ENCODE peak calls at places on chromosomes 2 and 18, in ten cellular contexts. M is RWPE2, I is AG10803, H is lower leg skin, C is OCI-LY7, V is WERI-Rb-1, F is IMR-90, K is HFF-Myc, S is stomach, D is fibroblast of pulmonary artery. P is an unnamed sample.

GRCh38 chr2:37414470-37414949 is 70.1 kb downstream of the QPCT start:
- DNase-seq in M (no peak), I (peak), H (no peak), C (peak), V (no peak), F (peak), K (peak), S (no peak), D (peak), P (peak)

GRCh38 chr18:79947054-79947755 is 4.2 kb downstream of the SLC66A2 start:
- DNase-seq in M (no peak), I (peak), H (peak), C (no peak), V (peak), F (peak), K (no peak), S (peak), D (no peak), P (peak)

GRCh38 chr2:19673213-19673791 is 228.5 kb downstream of the TTC32 start:
- DNase-seq in M (no peak), I (peak), H (no peak), C (no peak), V (no peak), F (peak), K (no peak), S (no peak), D (no peak), P (peak)

GRCh38 chr2:42123426-42123825 is 45.7 kb upstream of the EML4 start:
- DNase-seq in M (no peak), I (no peak), H (peak), C (no peak), V (no peak), F (no peak), K (no peak), S (no peak), D (no peak), P (no peak)

GRCh38 chr2:231364961-231365810 is 30.3 kb upstream of the B3GNT7 start:
- DNase-seq in M (peak), I (peak), H (no peak), C (peak), V (peak), F (peak), K (peak), S (no peak), D (peak), P (peak)

GRCh38 chr2:127614731-127615130 is 31.2 kb upstream of the GPR17 start:
- DNase-seq in M (no peak), I (peak), H (peak), C (no peak), V (no peak), F (peak), K (no peak), S (peak), D (no peak), P (no peak)

GRCh38 chr2:6222296-6222695 is 530.1 kb downstream of the SOX11 start:
- DNase-seq in M (no peak), I (no peak), H (no peak), C (no peak), V (no peak), F (no peak), K (no peak), S (no peak), D (no peak), P (no peak)

GRCh38 chr2:15745329-15745728 is 153.7 kb downstream of the DDX1 start:
- DNase-seq in M (no peak), I (no peak), H (no peak), C (no peak), V (no peak), F (no peak), K (no peak), S (no peak), D (no peak), P (no peak)

GRCh38 chr2:160703648-160704585 is 210.3 kb upstream of the RBMS1 start:
- DNase-seq in M (no peak), I (peak), H (no peak), C (peak), V (peak), F (no peak), K (no peak), S (no peak), D (no peak), P (no peak)

GRCh38 chr2:156326488-156326887 is 6.0 kb downstream of the NR4A2 start:
- DNase-seq in M (no peak), I (no peak), H (no peak), C (no peak), V (no peak), F (no peak), K (no peak), S (no peak), D (no peak), P (no peak)

GRCh38 chr2:138201326-138201725 is 237.1 kb downstream of the HNMT start:
- DNase-seq in M (no peak), I (peak), H (no peak), C (no peak), V (no peak), F (peak), K (no peak), S (no peak), D (peak), P (no peak)

DNA sequence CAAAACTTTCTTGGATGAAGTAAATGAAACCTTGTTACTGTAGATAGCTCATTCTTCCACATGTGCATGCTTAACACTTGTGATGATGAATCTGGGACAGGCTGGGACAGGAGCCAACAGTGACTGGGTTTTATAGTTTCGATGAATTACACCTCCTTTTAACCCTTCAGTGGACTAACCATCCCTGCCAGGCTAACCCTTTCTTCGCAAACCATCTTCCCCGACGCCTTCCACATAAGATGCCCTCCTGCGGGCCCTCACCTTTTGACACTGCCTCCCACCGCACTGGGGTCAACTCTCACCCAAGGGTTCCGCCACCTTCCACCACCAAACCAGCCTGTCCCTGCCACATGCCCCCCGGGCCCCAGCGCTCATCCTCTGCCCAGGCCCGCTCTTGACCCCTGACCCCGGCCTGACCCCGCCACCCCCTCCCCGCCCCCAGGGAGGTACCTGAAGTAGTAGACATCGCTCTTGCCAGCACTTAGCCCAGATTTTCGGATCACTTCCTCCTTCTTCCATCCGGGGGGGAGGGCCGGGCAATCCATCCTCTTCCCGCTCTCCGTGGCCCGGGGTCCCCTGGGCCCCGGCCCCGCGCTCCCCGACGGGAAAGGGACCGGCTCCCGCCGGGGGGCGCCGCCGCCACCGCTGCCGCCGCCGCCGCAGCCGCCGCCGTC is 764 bp downstream of the MBD2 start:
- DNase-seq in M (peak), I (peak), H (peak), C (peak), V (peak), F (peak), K (peak), S (peak), D (peak), P (peak)
- TF ChIP-seq CTCF in M (peak), I (no peak), H (no peak), C (peak), V (no peak), F (no peak), K (no peak), S (no peak), D (no peak), P (no peak)

DNA sequence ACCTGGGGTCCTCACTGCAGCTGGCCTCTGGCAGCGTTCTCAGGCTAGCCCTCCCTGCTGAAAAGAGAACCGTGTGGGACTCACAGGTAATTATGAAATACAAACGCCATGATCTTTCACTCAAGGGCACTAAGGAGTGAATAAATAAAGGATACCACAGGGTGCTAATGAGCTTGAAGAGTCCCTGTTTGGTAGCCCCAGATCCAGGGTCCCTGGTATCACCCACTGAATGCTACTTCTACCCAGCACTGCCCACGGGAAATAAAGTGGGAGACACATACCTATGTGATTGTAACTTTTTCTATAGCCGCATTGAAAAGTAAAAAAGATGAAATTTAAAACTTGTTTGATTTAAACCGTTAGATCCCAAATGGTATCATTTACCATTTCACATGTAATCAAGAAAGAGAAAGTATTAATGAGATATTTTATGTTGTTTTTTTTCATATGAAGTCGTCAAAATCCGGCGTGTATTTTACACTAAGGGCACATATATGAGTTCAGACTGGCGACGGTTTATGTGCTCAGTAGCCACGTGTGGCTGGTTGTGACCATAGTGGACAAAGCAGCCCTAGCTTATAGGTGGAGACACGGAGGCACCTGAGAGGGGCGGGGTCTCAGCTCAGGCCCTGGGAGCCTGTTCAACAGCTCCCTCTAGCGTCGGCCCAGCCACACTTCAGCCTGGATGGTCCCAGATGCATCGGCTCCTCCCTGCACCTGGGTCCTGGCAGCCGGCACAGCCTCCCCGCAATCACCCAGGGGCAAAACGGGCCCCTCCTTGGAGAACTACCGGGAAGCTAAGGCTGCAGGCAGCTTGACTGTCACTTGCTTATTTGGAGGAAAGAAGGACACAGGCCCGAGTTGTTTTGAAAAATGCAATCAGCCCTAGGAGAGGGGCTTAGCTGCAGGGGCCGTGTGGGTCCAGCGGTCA is 39.2 kb downstream of the ODC1 start:
- DNase-seq in M (peak), I (peak), H (peak), C (peak), V (peak), F (peak), K (peak), S (peak), D (peak), P (peak)
- H3K4me3 ChIP-seq in M (no peak), I (no peak), H (no peak), C (peak), V (no peak), F (no peak), K (no peak), S (peak), D (peak), P (peak)

DNA sequence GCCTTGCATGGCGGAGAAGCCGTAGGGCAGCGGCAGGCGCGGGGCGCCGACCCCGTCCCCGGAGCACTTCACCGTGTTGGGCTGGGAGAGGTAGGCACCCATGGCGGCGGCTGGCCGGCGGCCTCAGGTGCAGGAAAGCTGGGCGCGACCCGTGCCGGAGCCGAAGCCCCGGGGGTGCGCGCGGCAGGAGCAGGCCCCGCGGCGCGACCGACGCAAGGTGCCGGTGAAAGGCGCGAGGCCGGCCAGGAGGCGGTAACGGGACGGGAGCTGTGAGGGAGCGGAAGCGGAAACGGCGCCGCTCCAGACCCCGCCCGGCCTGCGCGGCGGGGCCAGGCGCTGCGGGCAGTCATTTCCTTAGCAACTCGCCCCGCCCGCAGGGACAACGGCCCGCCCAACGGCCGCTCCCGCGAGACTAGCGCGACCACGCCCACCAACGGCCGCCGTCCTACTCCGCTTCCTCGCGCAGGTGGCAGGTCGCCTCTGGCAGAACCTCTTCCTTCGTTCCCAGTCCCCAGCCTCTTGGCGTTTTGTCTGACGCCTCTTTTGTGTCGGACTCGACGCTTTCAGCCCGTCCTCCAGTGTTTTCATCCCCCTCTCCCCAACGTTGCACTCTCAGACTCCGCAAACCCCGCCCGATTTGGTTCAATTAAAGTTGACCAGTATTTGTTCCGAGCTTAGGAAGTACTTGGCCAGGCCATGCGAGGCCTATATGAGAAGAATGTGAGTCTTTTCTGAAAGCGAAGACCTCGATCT is at the start of gene PPM1G:
- DNase-seq in M (peak), I (peak), H (peak), C (peak), V (peak), F (peak), K (peak), S (peak), D (peak), P (peak)
- TF ChIP-seq CTCF in M (no peak), I (no peak), H (no peak), C (no peak), V (no peak), F (no peak), K (no peak), S (peak), D (no peak), P (no peak)

GRCh38 chr2:73995810-73996209 is 11.1 kb downstream of the TET3 start:
- DNase-seq in M (no peak), I (no peak), H (no peak), C (no peak), V (peak), F (no peak), K (no peak), S (no peak), D (no peak), P (no peak)

GRCh38 chr2:73998933-73999332 is 14.2 kb downstream of the TET3 start:
- DNase-seq in M (no peak), I (no peak), H (no peak), C (no peak), V (no peak), F (no peak), K (no peak), S (no peak), D (no peak), P (no peak)

GRCh38 chr2:73997813-73998212 is 13.1 kb downstream of the TET3 start:
- DNase-seq in M (no peak), I (no peak), H (no peak), C (no peak), V (no peak), F (no peak), K (no peak), S (no peak), D (no peak), P (no peak)

GRCh38 chr2:73999881-74000597 is 15.3 kb downstream of the TET3 start:
- DNase-seq in M (no peak), I (no peak), H (no peak), C (no peak), V (peak), F (peak), K (no peak), S (no peak), D (peak), P (peak)

DNA sequence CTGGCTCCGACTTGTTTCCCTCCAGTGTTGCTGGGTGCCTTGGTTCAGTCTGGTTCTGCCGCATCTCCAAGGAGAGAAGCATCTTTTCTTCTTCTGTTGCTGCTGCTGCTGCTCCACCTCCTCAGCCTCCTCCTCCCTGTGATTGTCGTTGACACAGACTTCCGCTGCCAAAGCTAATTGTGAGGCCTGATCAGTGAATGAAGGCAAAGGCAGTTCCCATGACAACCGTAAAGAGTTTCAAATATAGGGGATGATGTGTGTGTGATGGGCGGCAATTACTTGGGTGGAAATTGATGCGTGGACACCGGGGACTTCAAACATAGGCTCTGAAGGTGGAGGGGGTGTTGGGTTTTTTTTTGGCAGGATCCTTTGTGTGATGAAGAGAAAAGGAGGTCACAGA is 13.7 kb downstream of the TET3 start:
- DNase-seq in M (no peak), I (no peak), H (no peak), C (no peak), V (no peak), F (no peak), K (no peak), S (no peak), D (no peak), P (no peak)
- H3K4me3 ChIP-seq in M (no peak), I (no peak), H (no peak), C (no peak), V (no peak), F (no peak), K (no peak), S (no peak), D (no peak), P (no peak)

GRCh38 chr18:48649231-48649630 is 110.4 kb downstream of the CTIF start:
- DNase-seq in M (no peak), I (no peak), H (no peak), C (peak), V (peak), F (no peak), K (no peak), S (no peak), D (no peak), P (no peak)
- TF ChIP-seq CTCF in M (no peak), I (no peak), H (no peak), C (peak), V (no peak), F (no peak), K (no peak), S (no peak), D (no peak), P (no peak)

GRCh38 chr2:177262137-177262536 is 2.4 kb downstream of the NFE2L2 start:
- DNase-seq in M (no peak), I (no peak), H (no peak), C (peak), V (no peak), F (no peak), K (no peak), S (no peak), D (no peak), P (no peak)

GRCh38 chr2:177262958-177263450 is 1.5 kb downstream of the NFE2L2 start:
- DNase-seq in M (no peak), I (no peak), H (no peak), C (no peak), V (no peak), F (no peak), K (no peak), S (no peak), D (no peak), P (no peak)

GRCh38 chr2:177263451-177264208 is 897 bp downstream of the NFE2L2 start:
- DNase-seq in M (peak), I (peak), H (peak), C (peak), V (peak), F (peak), K (peak), S (peak), D (peak), P (peak)

GRCh38 chr2:177260398-177260797 is 4.1 kb downstream of the NFE2L2 start:
- DNase-seq in M (no peak), I (no peak), H (no peak), C (no peak), V (no peak), F (no peak), K (no peak), S (no peak), D (no peak), P (peak)

DNA sequence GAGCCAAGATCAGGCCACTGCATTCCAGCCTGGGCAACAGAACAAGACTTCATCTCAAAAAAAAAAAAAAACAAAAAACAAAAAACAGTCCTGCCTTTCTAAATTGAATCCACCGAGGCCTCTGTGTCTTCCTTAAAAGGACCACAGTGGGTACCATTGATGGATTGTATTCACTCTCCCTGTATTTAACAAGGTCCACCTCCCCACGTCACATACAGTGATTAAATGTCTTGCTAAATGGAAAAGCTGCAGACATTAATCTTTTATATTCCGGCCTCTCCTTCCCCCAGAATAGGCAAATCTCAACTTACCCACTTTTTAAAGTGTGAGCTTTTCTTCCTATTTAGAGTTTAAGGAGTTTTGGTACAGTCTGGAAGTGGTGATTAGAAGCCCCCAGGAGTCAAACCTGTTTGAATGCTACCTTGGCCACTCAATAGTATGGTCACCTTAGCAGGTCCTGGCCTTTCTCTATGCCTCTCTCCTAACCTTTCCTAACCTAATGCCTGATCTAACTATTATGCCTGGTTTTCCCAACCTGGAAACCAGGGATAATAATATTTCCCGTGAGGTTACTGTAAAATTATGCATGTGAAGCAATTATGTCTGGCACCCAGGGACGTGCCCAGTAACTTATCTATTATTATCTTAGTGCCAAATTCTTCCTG is 3.3 kb downstream of the NFE2L2 start:
- DNase-seq in M (no peak), I (peak), H (no peak), C (no peak), V (no peak), F (no peak), K (no peak), S (no peak), D (no peak), P (peak)
- H3K4me3 ChIP-seq in M (peak), I (peak), H (no peak), C (peak), V (no peak), F (peak), K (peak), S (peak), D (peak), P (peak)

DNA sequence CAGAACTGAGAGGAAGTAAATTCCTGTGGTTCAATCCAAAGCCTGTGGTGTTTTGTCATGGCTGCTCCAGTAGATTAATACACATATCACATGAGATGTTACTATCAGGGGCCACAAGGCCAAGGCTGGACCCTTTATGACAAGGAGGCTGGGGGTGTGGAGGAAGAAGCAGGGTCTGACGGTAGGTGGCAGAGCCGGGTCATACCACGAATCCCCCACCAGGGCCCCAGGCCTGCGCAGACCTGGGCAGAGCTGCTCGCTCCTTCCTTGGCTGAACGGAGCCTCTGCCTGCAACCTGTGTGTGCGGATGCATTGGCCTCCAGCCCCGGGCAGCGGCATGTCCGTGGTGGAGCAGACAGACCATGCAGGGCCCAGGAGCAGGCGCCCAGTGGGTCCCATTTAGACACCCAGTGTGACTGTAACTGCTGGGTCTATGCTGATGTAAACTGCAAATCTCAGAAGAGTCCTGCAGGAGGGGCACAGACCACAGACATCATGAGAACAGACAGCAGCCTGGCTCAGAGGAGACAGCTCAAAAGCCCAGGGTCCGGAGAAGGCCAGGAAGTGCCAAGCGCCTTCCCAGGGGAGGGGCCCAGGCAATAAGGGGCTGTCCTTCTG is 155.2 kb downstream of the PXDN start:
- DNase-seq in M (peak), I (peak), H (peak), C (no peak), V (no peak), F (peak), K (no peak), S (no peak), D (no peak), P (no peak)
- TF ChIP-seq CTCF in M (peak), I (peak), H (no peak), C (peak), V (no peak), F (peak), K (no peak), S (no peak), D (no peak), P (no peak)

GRCh38 chr2:66582975-66583842 is 148.3 kb downstream of the MEIS1 start:
- DNase-seq in M (no peak), I (peak), H (no peak), C (peak), V (no peak), F (peak), K (no peak), S (no peak), D (no peak), P (no peak)
- H3K4me3 ChIP-seq in M (no peak), I (peak), H (no peak), C (no peak), V (no peak), F (peak), K (no peak), S (no peak), D (no peak), P (no peak)